ENCODE peak calls at places on chromosomes 7 and 10, in five cellular contexts. J is fibroblast of the aortic adventitia, F is spleen, P is fibroblast of mammary gland, K is left lung. V is an unnamed sample.
A peak's percentile ranks its signal among the peaks of the same experiment; 100 is the strongest.

GRCh38 chr7:112665709-112666108 is 124.5 kb downstream of the TMEM168 start:
- DNase-seq in P (peak; percentile 18), K (no peak), F (no peak), J (peak; percentile 2), V (peak; percentile 8)

GRCh38 chr10:96516337-96516736 is 2.6 kb upstream of the TLL2 start:
- DNase-seq in K (no peak), F (no peak), J (no peak), P (no peak), V (no peak)

GRCh38 chr10:26881600-26882331 is 21.0 kb upstream of the ABI1 start:
- DNase-seq in J (peak; percentile 85), P (peak; percentile 78), F (no peak), K (no peak), V (peak; percentile 74)

GRCh38 chr10:48517482-48517881 is 87.4 kb downstream of the ARHGAP22 start:
- DNase-seq in J (no peak), K (no peak), F (peak; percentile 52), P (no peak), V (no peak)

GRCh38 chr7:158730383-158731055 is 25.9 kb upstream of the NCAPG2 start:
- DNase-seq in F (no peak), P (no peak), K (no peak), J (no peak), V (no peak)

GRCh38 chr7:28483868-28484267 is 71.5 kb downstream of the CREB5 start:
- DNase-seq in F (no peak), P (peak; percentile 63), K (no peak), J (no peak), V (peak; percentile 89)

GRCh38 chr10:7942859-7943258 is 111.6 kb upstream of the GATA3 start:
- DNase-seq in J (no peak), K (no peak), P (no peak), F (no peak), V (no peak)

GRCh38 chr7:95052692-95053091 is 145.3 kb downstream of the PPP1R9A start:
- DNase-seq in J (no peak), F (no peak), P (no peak), K (no peak), V (no peak)

GRCh38 chr7:2936301-2936700 is 92.2 kb upstream of the GNA12 start:
- DNase-seq in F (peak; percentile 28), J (no peak), P (no peak), K (no peak), V (no peak)

GRCh38 chr7:45092100-45092930 is 3.5 kb upstream of the NACAD start:
- DNase-seq in K (no peak), J (peak; percentile 38), F (no peak), P (peak; percentile 37), V (no peak)

GRCh38 chr7:68216046-68216445 is 1219.4 kb downstream of the TYW1 start:
- DNase-seq in K (no peak), P (no peak), J (no peak), F (peak; percentile 28), V (peak; percentile 66)

GRCh38 chr7:149325248-149325647 is 63.3 kb downstream of the ZNF783 start:
- DNase-seq in F (no peak), P (no peak), K (no peak), J (no peak), V (no peak)

GRCh38 chr10:6130851-6131470 is 42.1 kb downstream of the RBM17 start:
- DNase-seq in K (no peak), P (peak; percentile 54), F (no peak), J (no peak), V (peak; percentile 39)

GRCh38 chr10:110893559-110894179 is 21.9 kb downstream of the PDCD4 start:
- DNase-seq in P (peak; percentile 64), F (no peak), K (no peak), J (peak; percentile 65), V (peak; percentile 54)

GRCh38 chr10:104340099-104340594 is 1.9 kb upstream of the ITPRIP start:
- DNase-seq in K (no peak), P (no peak), J (no peak), F (no peak), V (no peak)

GRCh38 chr7:97021443-97022261 is 3.0 kb downstream of the DLX5 start:
- DNase-seq in F (peak; percentile 66), P (no peak), J (no peak), K (peak; percentile 73), V (no peak)

GRCh38 chr7:65731562-65732035 is 141.3 kb upstream of the VKORC1L1 start:
- DNase-seq in P (no peak), F (no peak), K (peak; percentile 83), J (no peak), V (peak; percentile 15)

GRCh38 chr7:51316262-51316665 is 345 bp downstream of the COBL start:
- DNase-seq in F (no peak), K (peak; percentile 82), P (no peak), J (no peak), V (no peak)
- TF ChIP-seq CTCF in F (no peak), K (no peak), P (no peak), J (no peak), V (no peak)

DNA sequence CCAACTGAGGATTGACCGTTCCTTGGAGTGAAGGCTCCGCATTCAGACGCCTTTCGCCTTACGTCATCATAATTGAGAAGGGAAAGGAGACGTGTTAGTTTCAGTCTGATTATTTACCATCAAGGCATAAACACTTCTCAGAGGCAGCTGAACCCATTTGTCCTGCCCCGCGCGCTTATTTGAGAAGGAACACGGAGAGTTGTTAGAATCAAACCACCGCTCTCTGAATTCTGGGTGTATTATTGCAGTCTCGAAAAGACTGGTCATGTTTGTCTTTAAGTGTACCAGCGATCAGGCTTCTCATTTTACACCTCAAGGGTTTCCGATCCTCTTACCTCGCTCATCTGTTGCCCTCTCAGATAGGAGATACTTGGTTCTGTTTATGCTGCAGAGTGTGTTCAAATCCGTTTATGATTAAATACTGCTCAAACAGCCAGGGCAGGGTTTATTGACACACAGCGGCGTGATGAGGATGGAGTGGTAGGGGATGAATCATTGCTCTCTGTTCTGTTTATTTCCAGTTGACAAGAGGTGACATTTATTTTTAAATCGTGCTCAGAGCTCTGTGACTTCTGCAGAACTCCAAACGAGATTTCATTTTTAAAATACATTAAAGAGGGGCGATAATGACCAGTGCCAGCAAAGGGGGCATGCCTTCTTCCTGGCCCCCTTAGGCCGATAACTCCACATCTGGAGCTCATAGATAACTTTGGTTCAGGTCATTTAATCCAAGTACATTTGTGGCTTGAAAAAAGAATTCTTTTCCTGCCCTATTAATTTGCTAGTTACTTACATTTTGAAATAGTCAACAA is 30.5 kb downstream of the FOXK1 start:
- DNase-seq in P (peak; percentile 78), F (no peak), K (no peak), J (no peak), V (peak; percentile 70)
- H3K4me3 ChIP-seq in P (no peak overlapping the region), F (no peak overlapping the region), K (peak overlapping the region; percentile 3), J (no peak overlapping the region), V (peak overlapping the region; percentile 12)

DNA sequence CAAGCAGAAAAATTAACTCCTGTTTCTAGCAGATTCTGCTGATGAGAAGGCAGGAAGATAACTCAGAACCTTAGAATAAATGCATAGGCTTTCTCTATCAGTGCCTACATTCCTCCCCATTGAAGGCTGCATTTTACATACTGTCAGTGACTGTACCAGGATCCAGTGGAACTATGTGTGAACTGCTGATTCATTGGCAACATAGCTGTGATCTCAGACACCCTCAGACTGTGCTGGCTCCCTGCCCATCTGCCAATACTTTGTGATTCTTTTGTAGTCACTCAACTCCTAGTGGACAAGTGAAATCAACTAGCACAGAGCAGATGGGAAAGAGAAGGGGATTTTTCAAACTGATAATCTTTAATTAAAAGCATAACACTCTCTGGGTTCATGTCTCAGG is 375.8 kb downstream of the MDFIC start:
- DNase-seq in F (no peak), P (peak; percentile 65), K (no peak), J (peak; percentile 76), V (peak; percentile 82)
- TF ChIP-seq CTCF in F (no peak), P (no peak), K (no peak), J (no peak), V (peak; percentile 16)

GRCh38 chr7:22338411-22338810 is 18.5 kb downstream of the RAPGEF5 start:
- DNase-seq in F (no peak), K (no peak), J (no peak), P (no peak), V (no peak)

GRCh38 chr7:22343612-22344011 is 13.3 kb downstream of the RAPGEF5 start:
- DNase-seq in P (no peak), F (no peak), K (no peak), J (no peak), V (no peak)

GRCh38 chr7:22338875-22339274 is 18.1 kb downstream of the RAPGEF5 start:
- DNase-seq in F (no peak), P (no peak), K (no peak), J (no peak), V (no peak)

GRCh38 chr7:22343071-22343470 is 13.9 kb downstream of the RAPGEF5 start:
- DNase-seq in P (no peak), K (no peak), F (no peak), J (no peak), V (no peak)

DNA sequence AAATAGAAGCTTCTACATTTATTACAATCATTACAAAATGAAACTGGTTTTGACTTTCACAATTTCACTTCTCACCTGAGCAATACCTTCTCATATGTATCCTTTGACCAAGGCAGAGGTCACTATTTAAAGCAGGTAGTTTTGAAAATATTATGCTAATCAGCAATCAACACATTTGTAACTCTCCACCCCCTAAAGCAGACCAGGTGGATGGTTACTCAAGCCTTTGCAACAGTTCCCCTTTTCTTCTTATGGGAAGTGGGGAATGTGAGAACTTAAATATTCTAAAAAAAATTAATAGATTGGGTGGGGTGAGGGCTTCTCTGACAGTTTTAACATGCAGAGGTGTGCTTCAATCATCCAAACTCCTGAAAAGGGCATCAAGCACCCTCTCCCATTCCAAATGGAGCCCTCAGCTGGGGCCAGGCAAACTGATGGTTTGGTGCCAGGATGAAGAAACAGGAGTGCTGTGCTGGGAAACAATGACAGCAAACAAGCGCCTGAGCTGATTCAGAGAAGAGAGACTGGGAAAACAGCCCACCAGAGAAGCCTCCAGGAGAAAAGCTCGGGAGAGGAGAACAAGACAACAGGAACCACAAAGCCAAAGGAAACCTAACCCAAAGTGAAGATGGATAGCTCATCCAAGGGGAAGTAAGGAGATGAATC is 17.1 kb downstream of the RAPGEF5 start:
- DNase-seq in J (no peak), F (no peak), P (no peak), K (no peak), V (no peak)
- H3K4me3 ChIP-seq in J (no peak overlapping the region), F (no peak overlapping the region), P (no peak overlapping the region), K (no peak overlapping the region), V (no peak overlapping the region)

DNA sequence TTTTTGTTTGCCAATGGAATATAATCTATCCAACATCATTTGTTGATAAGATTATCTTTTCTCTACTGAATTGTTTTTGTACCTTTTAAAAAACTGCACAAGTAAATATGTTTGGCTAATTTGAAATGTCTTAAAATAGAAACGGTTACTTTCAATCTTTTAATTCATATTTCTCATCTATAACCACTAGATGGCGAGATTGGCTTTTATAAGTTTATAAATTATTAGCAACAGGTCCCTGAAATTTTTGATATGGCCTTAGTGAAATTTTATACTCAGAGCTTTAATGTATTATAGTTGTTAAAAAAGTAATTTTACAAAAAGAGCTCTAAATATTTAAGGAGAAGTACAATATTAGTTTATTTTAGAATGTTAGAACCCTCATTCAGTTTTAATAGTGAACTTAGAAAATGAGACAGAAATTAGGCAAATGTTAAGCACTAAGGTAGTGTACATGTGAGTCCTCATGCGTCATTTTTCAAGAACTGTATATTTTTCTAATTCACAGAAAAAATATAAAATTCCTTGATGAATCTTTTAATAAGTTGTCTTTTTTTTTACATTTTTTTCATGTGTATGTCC is 592.5 kb downstream of the ARL4A start:
- DNase-seq in K (no peak), J (peak; percentile 57), P (peak; percentile 41), F (no peak), V (peak; percentile 29)
- TF ChIP-seq CTCF in K (peak; percentile 38), J (peak; percentile 43), P (peak; percentile 23), F (peak; percentile 39), V (peak; percentile 48)

GRCh38 chr7:36207451-36208291 is 54.6 kb downstream of the EEPD1 start:
- DNase-seq in P (peak; percentile 39), J (peak; percentile 26), F (peak; percentile 79), K (peak; percentile 83), V (peak; percentile 78)
- H3K4me3 ChIP-seq in P (no peak overlapping the region), J (no peak overlapping the region), F (no peak overlapping the region), K (no peak overlapping the region), V (no peak overlapping the region)

V was measured in AG10803.